ENCODE peak calls at places on chromosomes 16 and 17, in nine cellular contexts. J, P, X, V, F, L, Z, W and M are unnamed samples.

GRCh38 chr17:9842057-9842758 is 16.5 kb downstream of the GLP2R start:
- DNase-seq in J (no peak), P (no peak), X (no peak), V (peak), F (peak), L (peak), Z (no peak), W (peak), M (no peak)

GRCh38 chr17:71342726-71343125 is 778.1 kb upstream of the SOX9 start:
- DNase-seq in J (no peak), P (peak), X (no peak), V (no peak), F (no peak), L (no peak), Z (no peak), W (no peak), M (no peak)

GRCh38 chr17:32258383-32259121 is 7.1 kb upstream of the RHBDL3 start:
- DNase-seq in J (no peak), P (no peak), X (peak), V (no peak), F (no peak), L (no peak), Z (no peak), W (no peak), M (no peak)

GRCh38 chr16:48054881-48055601 is 100.8 kb downstream of the ABCC12 start:
- DNase-seq in J (peak), P (peak), X (peak), V (peak), F (no peak), L (peak), Z (peak), W (peak), M (no peak)

GRCh38 chr17:42563543-42563942 is 1.6 kb downstream of the COASY start:
- DNase-seq in J (no peak), P (peak), X (no peak), V (no peak), F (no peak), L (peak), Z (no peak), W (no peak), M (no peak)

GRCh38 chr17:81738801-81739393 is 26.8 kb downstream of the SLC25A10 start:
- DNase-seq in J (no peak), P (no peak), X (no peak), V (no peak), F (no peak), L (no peak), Z (no peak), W (no peak), M (peak)

GRCh38 chr17:63768433-63768832 is 5.0 kb downstream of the CCDC47 start:
- DNase-seq in J (no peak), P (no peak), X (peak), V (no peak), F (no peak), L (no peak), Z (no peak), W (no peak), M (no peak)

GRCh38 chr16:72939247-72939646 is 108.7 kb downstream of the ZFHX3 start:
- DNase-seq in J (no peak), P (no peak), X (no peak), V (peak), F (peak), L (no peak), Z (no peak), W (no peak), M (no peak)

GRCh38 chr16:21277927-21278706 is at the start of gene CRYM:
- DNase-seq in J (peak), P (peak), X (peak), V (peak), F (peak), L (peak), Z (peak), W (peak), M (peak)

GRCh38 chr17:15171433-15172047 is 93.6 kb downstream of the PMP22 start:
- DNase-seq in J (peak), P (peak), X (peak), V (peak), F (peak), L (peak), Z (peak), W (peak), M (peak)

GRCh38 chr17:55263565-55264272 is 1.0 kb upstream of the HLF start:
- DNase-seq in J (no peak), P (no peak), X (peak), V (no peak), F (no peak), L (no peak), Z (no peak), W (peak), M (no peak)

GRCh38 chr17:43881758-43882505 is 25.4 kb downstream of the MPP2 start:
- DNase-seq in J (no peak), P (no peak), X (no peak), V (no peak), F (no peak), L (no peak), Z (no peak), W (no peak), M (no peak)

GRCh38 chr16:48918520-48919258 is 308.7 kb upstream of the N4BP1 start:
- DNase-seq in J (no peak), P (peak), X (no peak), V (no peak), F (no peak), L (no peak), Z (no peak), W (no peak), M (no peak)

GRCh38 chr16:69150146-69150865 is 17.9 kb downstream of the UTP4 start:
- DNase-seq in J (peak), P (peak), X (peak), V (peak), F (no peak), L (peak), Z (peak), W (peak), M (no peak)

GRCh38 chr17:45168991-45169752 is 7.5 kb downstream of the HEXIM2 start:
- DNase-seq in J (no peak), P (no peak), X (no peak), V (no peak), F (no peak), L (no peak), Z (no peak), W (no peak), M (no peak)

GRCh38 chr16:58678716-58679115 is 5.9 kb downstream of the SLC38A7 start:
- DNase-seq in J (peak), P (peak), X (no peak), V (peak), F (peak), L (no peak), Z (no peak), W (no peak), M (no peak)

GRCh38 chr16:80417706-80418105 is 123.1 kb upstream of the DYNLRB2 start:
- DNase-seq in J (no peak), P (no peak), X (no peak), V (no peak), F (no peak), L (no peak), Z (no peak), W (no peak), M (no peak)

GRCh38 chr16:23863511-23864422 is 28.0 kb downstream of the PRKCB start:
- DNase-seq in J (peak), P (no peak), X (no peak), V (no peak), F (no peak), L (no peak), Z (no peak), W (no peak), M (no peak)

GRCh38 chr17:44607836-44608690 is 48.2 kb upstream of the MEIOC start:
- DNase-seq in J (no peak), P (no peak), X (peak), V (peak), F (no peak), L (no peak), Z (no peak), W (no peak), M (peak)

GRCh38 chr16:75460441-75460840 is 4.0 kb downstream of the TMEM170A start:
- DNase-seq in J (no peak), P (no peak), X (peak), V (no peak), F (no peak), L (no peak), Z (no peak), W (no peak), M (no peak)

GRCh38 chr16:82583415-82583814 is 43.4 kb upstream of the CDH13 start:
- DNase-seq in J (no peak), P (peak), X (no peak), V (peak), F (no peak), L (no peak), Z (no peak), W (no peak), M (no peak)

GRCh38 chr17:81294512-81295030 is 536 bp downstream of the SLC38A10 start:
- DNase-seq in J (peak), P (peak), X (peak), V (no peak), F (peak), L (peak), Z (no peak), W (no peak), M (no peak)

GRCh38 chr17:20073056-20073979 is 64.2 kb downstream of the SPECC1 start:
- DNase-seq in J (peak), P (no peak), X (no peak), V (peak), F (peak), L (peak), Z (peak), W (peak), M (peak)

GRCh38 chr16:70735141-70735979 is 49.5 kb upstream of the MTSS2 start:
- DNase-seq in J (no peak), P (no peak), X (peak), V (peak), F (peak), L (no peak), Z (no peak), W (no peak), M (no peak)

GRCh38 chr16:75402821-75403475 is 30.4 kb downstream of the CFDP1 start:
- DNase-seq in J (peak), P (peak), X (peak), V (peak), F (no peak), L (no peak), Z (no peak), W (no peak), M (no peak)

GRCh38 chr17:16371742-16372141 is 9.1 kb upstream of the UBB start:
- DNase-seq in J (no peak), P (peak), X (no peak), V (peak), F (no peak), L (no peak), Z (no peak), W (no peak), M (no peak)

GRCh38 chr16:83769397-83770008 is 38.3 kb upstream of the HSBP1 start:
- DNase-seq in J (no peak), P (no peak), X (no peak), V (no peak), F (no peak), L (no peak), Z (no peak), W (no peak), M (no peak)

GRCh38 chr17:12522336-12522735 is 143.4 kb upstream of the MYOCD start:
- DNase-seq in J (no peak), P (no peak), X (no peak), V (no peak), F (no peak), L (no peak), Z (no peak), W (no peak), M (no peak)

GRCh38 chr16:29182501-29182900 is 197.6 kb downstream of the LAT start:
- DNase-seq in J (no peak), P (no peak), X (no peak), V (no peak), F (peak), L (no peak), Z (no peak), W (no peak), M (no peak)

GRCh38 chr16:23700509-23700908 is 12.5 kb downstream of the ERN2 start:
- DNase-seq in J (no peak), P (no peak), X (peak), V (no peak), F (no peak), L (no peak), Z (no peak), W (no peak), M (no peak)

GRCh38 chr17:47785538-47786123 is 36.0 kb downstream of the OSBPL7 start:
- DNase-seq in J (peak), P (peak), X (peak), V (peak), F (no peak), L (no peak), Z (no peak), W (no peak), M (peak)

GRCh38 chr17:47791025-47791424 is 30.6 kb downstream of the OSBPL7 start:
- DNase-seq in J (no peak), P (no peak), X (no peak), V (no peak), F (no peak), L (no peak), Z (no peak), W (no peak), M (no peak)

GRCh38 chr17:47792457-47792856 is 29.1 kb downstream of the OSBPL7 start:
- DNase-seq in J (no peak), P (no peak), X (no peak), V (no peak), F (no peak), L (no peak), Z (no peak), W (no peak), M (no peak)

GRCh38 chr17:47792979-47793378 is 28.6 kb downstream of the OSBPL7 start:
- DNase-seq in J (no peak), P (no peak), X (no peak), V (no peak), F (no peak), L (no peak), Z (no peak), W (no peak), M (no peak)

GRCh38 chr17:47789611-47790520 is 31.7 kb downstream of the OSBPL7 start:
- DNase-seq in J (peak), P (peak), X (peak), V (peak), F (peak), L (peak), Z (no peak), W (no peak), M (peak)
- TF ChIP-seq CTCF in J (peak), P (peak), X (peak), V (peak), F (peak), L (peak), Z (peak), W (no peak), M (peak)

GRCh38 chr17:61875285-61875684 is 12.0 kb upstream of the BRIP1 start:
- DNase-seq in J (peak), P (no peak), X (no peak), V (no peak), F (no peak), L (no peak), Z (no peak), W (no peak), M (no peak)

GRCh38 chr17:61875804-61876203 is 12.5 kb upstream of the BRIP1 start:
- DNase-seq in J (no peak), P (no peak), X (no peak), V (no peak), F (no peak), L (no peak), Z (no peak), W (no peak), M (no peak)

GRCh38 chr17:61874075-61874474 is 10.7 kb upstream of the BRIP1 start:
- DNase-seq in J (no peak), P (no peak), X (no peak), V (no peak), F (no peak), L (no peak), Z (no peak), W (no peak), M (no peak)

GRCh38 chr17:61869138-61869537 is 5.8 kb upstream of the BRIP1 start:
- DNase-seq in J (no peak), P (no peak), X (no peak), V (no peak), F (no peak), L (no peak), Z (no peak), W (no peak), M (no peak)

GRCh38 chr17:61872099-61872498 is 8.8 kb upstream of the BRIP1 start:
- DNase-seq in J (no peak), P (no peak), X (no peak), V (no peak), F (no peak), L (no peak), Z (no peak), W (no peak), M (no peak)
- TF ChIP-seq CTCF in J (no peak), P (no peak), X (no peak), V (no peak), F (no peak), L (no peak), Z (no peak), W (no peak), M (no peak)

GRCh38 chr17:40303706-40304450 is 5.1 kb upstream of the RARA start:
- DNase-seq in J (no peak), P (no peak), X (no peak), V (peak), F (no peak), L (no peak), Z (no peak), W (no peak), M (no peak)

GRCh38 chr17:40304464-40304863 is 4.5 kb upstream of the RARA start:
- DNase-seq in J (no peak), P (no peak), X (no peak), V (peak), F (no peak), L (no peak), Z (no peak), W (no peak), M (no peak)

GRCh38 chr17:40298726-40299125 is 10.3 kb upstream of the RARA start:
- DNase-seq in J (no peak), P (no peak), X (no peak), V (no peak), F (no peak), L (no peak), Z (no peak), W (no peak), M (no peak)

GRCh38 chr17:40303009-40303657 is 5.8 kb upstream of the RARA start:
- DNase-seq in J (peak), P (peak), X (peak), V (peak), F (no peak), L (peak), Z (peak), W (no peak), M (no peak)

DNA sequence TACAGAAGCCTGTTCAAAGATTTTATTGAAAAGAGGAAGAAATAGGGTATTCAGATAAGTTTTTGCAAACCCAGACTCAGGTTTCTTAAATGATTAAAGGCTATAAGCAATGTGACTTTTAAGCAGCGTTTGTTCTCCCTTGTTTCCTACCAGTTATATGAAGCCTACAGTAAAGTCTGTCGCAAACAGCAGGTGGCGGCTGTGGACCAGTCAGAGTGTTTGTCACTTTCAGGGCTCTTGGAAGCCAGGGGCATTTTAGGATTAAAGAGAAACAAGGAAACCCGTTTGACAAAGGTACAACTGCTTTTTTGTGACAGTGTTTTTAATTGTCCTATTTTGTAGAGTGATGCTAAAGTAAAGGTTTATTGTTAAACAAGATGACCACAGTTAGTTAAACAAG is 7.7 kb upstream of the RARA start:
- DNase-seq in J (no peak), P (no peak), X (no peak), V (no peak), F (no peak), L (peak), Z (no peak), W (no peak), M (no peak)
- TF ChIP-seq CTCF in J (no peak), P (peak), X (peak), V (no peak), F (peak), L (no peak), Z (no peak), W (no peak), M (peak)

GRCh38 chr16:2432286-2432685 is 3.0 kb downstream of the CCNF start:
- DNase-seq in J (no peak), P (no peak), X (peak), V (no peak), F (no peak), L (no peak), Z (no peak), W (no peak), M (no peak)
- TF ChIP-seq CTCF in J (no peak), P (no peak), X (no peak), V (no peak), F (no peak), L (no peak), Z (no peak), W (no peak), M (no peak)

GRCh38 chr17:75693500-75694481 is 26.7 kb downstream of the SAP30BP start:
- DNase-seq in J (no peak), P (peak), X (peak), V (peak), F (peak), L (no peak), Z (peak), W (no peak), M (peak)
- TF ChIP-seq CTCF in J (no peak), P (peak), X (no peak), V (no peak), F (no peak), L (no peak), Z (no peak), W (no peak), M (peak)

GRCh38 chr17:35510031-35510430 is 27.4 kb downstream of the SLFN12L start:
- DNase-seq in J (no peak), P (no peak), X (no peak), V (no peak), F (no peak), L (no peak), Z (no peak), W (no peak), M (no peak)
- TF ChIP-seq CTCF in J (no peak), P (no peak), X (no peak), V (no peak), F (no peak), L (no peak), Z (no peak), W (no peak), M (no peak)

GRCh38 chr17:17870292-17870691 is 33.5 kb upstream of the SREBF1 start:
- DNase-seq in J (peak), P (no peak), X (no peak), V (no peak), F (no peak), L (no peak), Z (no peak), W (no peak), M (no peak)
- TF ChIP-seq CTCF in J (peak), P (peak), X (no peak), V (no peak), F (no peak), L (no peak), Z (no peak), W (no peak), M (no peak)